ENCODE peak calls at places on chromosome 2, in six cellular contexts. L, U, S, H, Q and J are unnamed samples.

GRCh38 chr2:143946436-143947385 is 573.2 kb downstream of the ZEB2 start:
- DNase-seq in U (no peak), H (no peak), S (no peak), Q (no peak), L (peak; percentile 37), J (no peak)

GRCh38 chr2:179796213-179797007 is 65.0 kb downstream of the ZNF385B start:
- DNase-seq in H (no peak), Q (no peak), L (no peak), U (no peak), S (no peak), J (no peak)

GRCh38 chr2:148616696-148617095 is 27.9 kb upstream of the EPC2 start:
- DNase-seq in S (no peak), Q (no peak), L (no peak), H (no peak), U (no peak), J (no peak)

GRCh38 chr2:127576433-127577207 is 41.1 kb downstream of the MYO7B start:
- DNase-seq in L (peak; percentile 85), Q (no peak), S (peak; percentile 42), U (no peak), H (no peak), J (no peak)

GRCh38 chr2:198040820-198041219 is 236.4 kb downstream of the PLCL1 start:
- DNase-seq in S (no peak), L (no peak), U (no peak), Q (no peak), H (no peak), J (no peak)

GRCh38 chr2:46873632-46874068 is 42.0 kb downstream of the MCFD2 start:
- DNase-seq in Q (no peak), S (peak; percentile 92), L (peak; percentile 94), U (no peak), H (no peak), J (no peak)

GRCh38 chr2:16972276-16972675 is 306.6 kb upstream of the CYRIA start:
- DNase-seq in L (no peak), U (no peak), Q (no peak), H (no peak), S (no peak), J (no peak)

GRCh38 chr2:134261398-134262131 is 7.7 kb downstream of the MGAT5 start:
- DNase-seq in L (no peak), S (peak; percentile 14), Q (no peak), U (no peak), H (no peak), J (no peak)